ENCODE peak calls at places on chromosome 15, in nine cellular contexts. L is stimulated activated CD4-positive, alpha-beta T cell treated with anti-CD3 and anti-CD28 coated beads, Interleukin-2, amount 100 ng/mL, for 48 hours; Q is endothelial cell; N is Ammon's horn; I is NCI-H2081; O is upper lobe of right lung; S is kidney tubule cell; P is coronary artery; C is GM10248. T is an unnamed sample.

GRCh38 chr15:99135194-99135593 is 30.3 kb downstream of the SYNM start:
- DNase-seq in C (peak; percentile 35), N (no peak), P (peak; percentile 52), S (no peak), I (no peak), L (no peak), O (no peak), Q (no peak), T (no peak)

GRCh38 chr15:29043731-29044485 is 158.1 kb downstream of the APBA2 start:
- DNase-seq in P (no peak), S (no peak), C (no peak), L (no peak), I (no peak), O (no peak), Q (no peak), N (peak; percentile 69), T (no peak)

GRCh38 chr15:91548588-91548987 is 304.9 kb upstream of the SLCO3A1 start:
- DNase-seq in Q (no peak), S (no peak), P (no peak), I (no peak), C (no peak), O (no peak), L (no peak), N (no peak), T (no peak)

GRCh38 chr15:38475361-38475760 is 21.4 kb downstream of the FAM98B start:
- DNase-seq in C (no peak), L (no peak), Q (no peak), P (no peak), I (no peak), S (no peak), O (no peak), N (no peak), T (no peak)

GRCh38 chr15:50633653-50634052 is 52.9 kb downstream of the TRPM7 start:
- DNase-seq in L (no peak), N (no peak), P (no peak), Q (no peak), C (no peak), S (no peak), O (no peak), I (no peak), T (no peak)

GRCh38 chr15:91541286-91541685 is 312.2 kb upstream of the SLCO3A1 start:
- DNase-seq in Q (no peak), N (no peak), P (no peak), S (no peak), O (no peak), L (no peak), I (no peak), C (no peak), T (no peak)

GRCh38 chr15:75008249-75009017 is 13.1 kb downstream of the SCAMP5 start:
- DNase-seq in C (no peak), L (no peak), S (no peak), O (no peak), P (no peak), N (no peak), I (no peak), Q (no peak), T (no peak)

GRCh38 chr15:42175671-42176070 is 19.2 kb upstream of the PLA2G4F start:
- DNase-seq in C (no peak), L (no peak), P (no peak), O (no peak), N (no peak), Q (no peak), S (no peak), I (no peak), T (no peak)

GRCh38 chr15:90957105-90957790 is 2.6 kb downstream of the RCCD1 start:
- DNase-seq in L (no peak), S (peak; percentile 47), P (no peak), N (no peak), C (no peak), I (peak; percentile 30), Q (peak; percentile 41), O (no peak), T (no peak)

GRCh38 chr15:25674948-25675347 is 188.2 kb downstream of the ATP10A start:
- DNase-seq in I (no peak), Q (no peak), L (no peak), C (no peak), P (peak; percentile 91), S (no peak), N (peak; percentile 63), O (peak; percentile 48), T (no peak)

GRCh38 chr15:31272558-31273257 is 53.9 kb upstream of the KLF13 start:
- DNase-seq in Q (no peak), S (peak; percentile 37), N (no peak), L (no peak), I (no peak), P (peak; percentile 66), C (peak; percentile 14), O (no peak), T (no peak)

GRCh38 chr15:97168704-97169475 is 791.6 kb upstream of the ARRDC4 start:
- DNase-seq in I (peak; percentile 53), P (no peak), L (no peak), C (no peak), Q (no peak), N (no peak), O (no peak), S (no peak), T (no peak)

GRCh38 chr15:75346796-75347221 is at the start of gene NEIL1:
- DNase-seq in N (no peak), I (no peak), L (no peak), P (no peak), Q (peak; percentile 63), C (no peak), O (peak; percentile 74), S (peak; percentile 44), T (no peak)

GRCh38 chr15:95698971-95699370 is 631.5 kb upstream of the NR2F2 start:
- DNase-seq in C (no peak), Q (no peak), I (no peak), L (no peak), N (no peak), P (no peak), O (no peak), S (no peak), T (no peak)